ENCODE peak calls at places on chromosome 14, in four cellular contexts. M is gastrocnemius medialis, U is fibroblast of the aortic adventitia, C is astrocyte of the spinal cord. W is an unnamed sample.

GRCh38 chr14:26984318-26985177 is 386.7 kb upstream of the NOVA1 start:
- DNase-seq in M (peak; percentile 5), C (peak; percentile 73), U (peak; percentile 83), W (peak; percentile 62)

GRCh38 chr14:50920482-50921225 is 23.6 kb downstream of the PYGL start:
- DNase-seq in C (peak; percentile 73), M (no peak), U (peak; percentile 95), W (peak; percentile 93)

GRCh38 chr14:105865266-105865903 is 339.0 kb downstream of the TMEM121 start:
- DNase-seq in M (no peak), C (no peak), U (no peak), W (no peak)

GRCh38 chr14:39212034-39212433 is 21.7 kb upstream of the MIA2 start:
- DNase-seq in M (no peak), U (no peak), C (no peak), W (no peak)

GRCh38 chr14:40098468-40098867 is 666.2 kb upstream of the FBXO33 start:
- DNase-seq in C (no peak), U (no peak), M (no peak), W (no peak)

GRCh38 chr14:36313898-36314297 is 6.5 kb downstream of the MBIP start:
- DNase-seq in C (no peak), M (no peak), U (no peak), W (no peak)

GRCh38 chr14:53793790-53794560 is 162.7 kb downstream of the BMP4 start:
- DNase-seq in U (peak; percentile 57), C (peak; percentile 30), M (peak; percentile 7), W (no peak)

GRCh38 chr14:22466520-22466919 is 122.5 kb downstream of the DAD1 start:
- DNase-seq in U (no peak), C (peak; percentile 74), M (no peak), W (no peak)

GRCh38 chr14:53011053-53011462 is 60.2 kb upstream of the FERMT2 start:
- DNase-seq in C (peak; percentile 97), M (peak; percentile 52), U (peak; percentile 99), W (peak; percentile 99)

GRCh38 chr14:70269582-70269981 is 80.8 kb upstream of the SLC8A3 start:
- DNase-seq in U (no peak), C (no peak), M (no peak), W (no peak)

GRCh38 chr14:87397499-87397898 is 595.5 kb downstream of the GALC start:
- DNase-seq in C (no peak), U (no peak), M (no peak), W (no peak)

GRCh38 chr14:94171208-94171607 is 2.9 kb upstream of the PPP4R4 start:
- DNase-seq in U (peak; percentile 27), C (no peak), M (peak; percentile 44), W (peak; percentile 34)

GRCh38 chr14:26594756-26595545 is 2.9 kb downstream of the NOVA1 start:
- DNase-seq in U (no peak), M (no peak), C (no peak), W (no peak)

GRCh38 chr14:44369401-44370123 is 137.5 kb downstream of the FSCB start:
- DNase-seq in M (no peak), U (peak; percentile 9), C (no peak), W (no peak)

GRCh38 chr14:100463937-100464336 is 123.3 kb downstream of the BEGAIN start:
- DNase-seq in C (no peak), U (no peak), M (no peak), W (no peak)

GRCh38 chr14:33297565-33297964 is 358.9 kb downstream of the NPAS3 start:
- DNase-seq in U (no peak), M (no peak), C (no peak), W (no peak)

GRCh38 chr14:61321385-61322010 is at the start of gene PRKCH:
- DNase-seq in M (peak; percentile 37), U (peak; percentile 11), C (peak; percentile 43), W (peak; percentile 1)

GRCh38 chr14:61322799-61323290 is 1.5 kb downstream of the PRKCH start:
- DNase-seq in C (no peak), M (no peak), U (no peak), W (no peak)

GRCh38 chr14:61323970-61324369 is 2.6 kb downstream of the PRKCH start:
- DNase-seq in C (no peak), U (no peak), M (no peak), W (no peak)

GRCh38 chr14:61320806-61321384 is 484 bp upstream of the PRKCH start:
- DNase-seq in M (no peak), C (no peak), U (no peak), W (no peak)

GRCh38 chr14:61322011-61322798 is 826 bp downstream of the PRKCH start:
- DNase-seq in C (no peak), U (no peak), M (peak; percentile 11), W (no peak)
- H3K4me3 ChIP-seq in C (peak overlapping the region; percentile 35), U (peak overlapping the region; percentile 57), M (peak overlapping the region; percentile 89), W (no peak overlapping the region)

GRCh38 chr14:63130531-63130930 is 73.7 kb upstream of the RHOJ start:
- DNase-seq in M (no peak), C (no peak), U (no peak), W (no peak)

GRCh38 chr14:63134801-63135200 is 69.4 kb upstream of the RHOJ start:
- DNase-seq in M (no peak), U (peak; percentile 14), C (peak; percentile 16), W (no peak)
- TF ChIP-seq CTCF in M (no peak), U (peak; percentile 48), C (peak; percentile 45), W (peak; percentile 11)

GRCh38 chr14:73594491-73594890 is 2.8 kb downstream of the ACOT4 start:
- DNase-seq in M (no peak), C (no peak), U (no peak), W (no peak)

GRCh38 chr14:73591690-73592448 is at the start of gene ACOT4:
- DNase-seq in C (peak; percentile 19), M (no peak), U (peak; percentile 23), W (peak; percentile 35)

GRCh38 chr14:73589128-73589527 is 2.5 kb upstream of the ACOT4 start:
- DNase-seq in C (no peak), U (no peak), M (no peak), W (no peak)
- H3K4me3 ChIP-seq in C (no peak overlapping the region), U (no peak overlapping the region), M (no peak overlapping the region), W (no peak overlapping the region)

DNA sequence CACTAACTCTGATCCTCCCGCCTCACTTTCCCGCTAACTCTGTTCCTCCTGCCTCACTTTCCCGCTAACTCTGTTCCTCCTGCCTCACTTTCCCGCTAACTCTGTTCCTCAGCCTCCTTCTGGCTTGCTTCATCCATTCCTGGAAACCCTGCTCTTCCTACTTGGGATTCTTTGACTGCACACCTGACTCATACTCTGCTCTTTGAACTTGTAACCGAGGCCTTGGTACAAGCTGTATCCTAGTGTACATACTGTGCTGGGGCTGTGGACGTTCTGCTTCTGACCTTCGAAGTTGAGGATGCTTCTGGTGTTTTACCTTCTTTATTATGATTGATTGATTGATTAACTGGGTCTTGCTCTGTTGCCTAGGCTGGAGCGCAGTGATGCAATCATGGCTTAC is 63.2 kb upstream of the RD3L start:
- DNase-seq in M (no peak), C (no peak), U (no peak), W (no peak)
- TF ChIP-seq CTCF in M (no peak), C (no peak), U (no peak), W (no peak)

GRCh38 chr14:56814468-56815074 is 4.3 kb upstream of the OTX2 start:
- DNase-seq in U (no peak), C (no peak), M (no peak), W (no peak)
- H3K4me3 ChIP-seq in U (no peak overlapping the region), C (no peak overlapping the region), M (no peak overlapping the region), W (no peak overlapping the region)